ENCODE peak calls at places on chromosomes 16 and 17, in six cellular contexts. D is mesothelial cell of epicardium, Y is thyroid gland, N is psoas muscle, Z is lower leg skin, B is breast epithelium. V is an unnamed sample.
A peak's percentile ranks its signal among the peaks of the same experiment; 100 is the strongest.

GRCh38 chr17:38740806-38741205 is 7.3 kb downstream of the PCGF2 start:
- DNase-seq in D (no peak), Y (no peak), N (no peak), Z (no peak), B (no peak), V (no peak)

GRCh38 chr16:10675221-10675620 is 19.5 kb downstream of the TEKT5 start:
- DNase-seq in D (no peak), Y (no peak), N (no peak), Z (no peak), B (no peak), V (no peak)

GRCh38 chr17:66373944-66374817 is 71.8 kb downstream of the PRKCA start:
- DNase-seq in D (no peak), Y (peak; percentile 20), N (peak; percentile 19), Z (no peak), B (no peak), V (no peak)

GRCh38 chr16:46573008-46573833 is 48.0 kb downstream of the SHCBP1 start:
- DNase-seq in D (no peak), Y (no peak), N (no peak), Z (no peak), B (no peak), V (no peak)

GRCh38 chr16:67391424-67392300 is 1.6 kb downstream of the TPPP3 start:
- DNase-seq in D (no peak), Y (no peak), N (no peak), Z (peak; percentile 89), B (no peak), V (no peak)

GRCh38 chr16:84836234-84836647 is 16.5 kb downstream of the CRISPLD2 start:
- DNase-seq in D (no peak), Y (peak; percentile 84), N (peak; percentile 75), Z (peak; percentile 92), B (peak; percentile 74), V (peak; percentile 51)

GRCh38 chr16:2531696-2532493 is 687 bp upstream of the CEMP1 start:
- DNase-seq in D (peak; percentile 93), Y (peak; percentile 99), N (peak; percentile 99), Z (peak; percentile 100), B (peak; percentile 99), V (peak; percentile 99)

GRCh38 chr17:48484256-48484655 is 46.6 kb downstream of the HOXB1 start:
- DNase-seq in D (no peak), Y (no peak), N (no peak), Z (no peak), B (no peak), V (no peak)

GRCh38 chr17:1043601-1044251 is 46.8 kb downstream of the TIMM22 start:
- DNase-seq in D (peak; percentile 19), Y (no peak), N (peak; percentile 54), Z (no peak), B (no peak), V (no peak)

GRCh38 chr16:72066747-72067146 is 3.7 kb downstream of the HPR start:
- DNase-seq in D (no peak), Y (no peak), N (no peak), Z (no peak), B (no peak), V (no peak)

GRCh38 chr16:497258-497657 is 30.3 kb upstream of the CAPN15 start:
- DNase-seq in D (no peak), Y (no peak), N (no peak), Z (no peak), B (no peak), V (no peak)

GRCh38 chr17:50108556-50108955 is 13.4 kb downstream of the PDK2 start:
- DNase-seq in D (no peak), Y (no peak), N (no peak), Z (no peak), B (no peak), V (no peak)

GRCh38 chr16:20175358-20175757 is 101.7 kb upstream of the GPR139 start:
- DNase-seq in D (no peak), Y (no peak), N (no peak), Z (no peak), B (no peak), V (no peak)

GRCh38 chr16:56793504-56793903 is 63.6 kb downstream of the NUP93 start:
- DNase-seq in D (no peak), Y (peak; percentile 12), N (no peak), Z (no peak), B (no peak), V (no peak)

GRCh38 chr17:66192378-66192687 is 400 bp upstream of the CEP112 start:
- DNase-seq in D (no peak), Y (no peak), N (no peak), Z (no peak), B (no peak), V (no peak)

GRCh38 chr16:57609541-57610401 is 18.7 kb upstream of the ADGRG1 start:
- DNase-seq in D (no peak), Y (peak; percentile 37), N (no peak), Z (peak; percentile 79), B (no peak), V (peak; percentile 79)

GRCh38 chr17:6254036-6254435 is 180.9 kb downstream of the AIPL1 start:
- DNase-seq in D (no peak), Y (no peak), N (no peak), Z (no peak), B (no peak), V (no peak)

GRCh38 chr16:22138482-22138881 is 23.8 kb upstream of the SDR42E2 start:
- DNase-seq in D (no peak), Y (no peak), N (no peak), Z (no peak), B (no peak), V (no peak)

GRCh38 chr17:3865166-3865565 is 19.1 kb upstream of the NCBP3 start:
- DNase-seq in D (no peak), Y (peak; percentile 91), N (peak; percentile 46), Z (no peak), B (no peak), V (no peak)

GRCh38 chr17:11461993-11462548 is 136.2 kb upstream of the DNAH9 start:
- DNase-seq in D (no peak), Y (no peak), N (no peak), Z (peak; percentile 6), B (no peak), V (no peak)

GRCh38 chr17:73901661-73902415 is 257.6 kb upstream of the SDK2 start:
- DNase-seq in D (no peak), Y (peak; percentile 25), N (peak; percentile 32), Z (peak; percentile 86), B (no peak), V (peak; percentile 65)

GRCh38 chr16:28189237-28189636 is 22.5 kb downstream of the XPO6 start:
- DNase-seq in D (no peak), Y (no peak), N (no peak), Z (no peak), B (no peak), V (no peak)

GRCh38 chr16:30369938-30370443 is 303 bp downstream of the TBC1D10B start:
- DNase-seq in D (no peak), Y (no peak), N (no peak), Z (no peak), B (no peak), V (no peak)
- TF ChIP-seq CTCF in D (no peak), Y (no peak), N (peak; percentile 26), Z (no peak), B (no peak), V (peak; percentile 11)

GRCh38 chr17:19716108-19717030 is at the start of gene SLC47A2:
- DNase-seq in D (no peak), Y (peak; percentile 65), N (no peak), Z (peak; percentile 62), B (no peak), V (no peak)
- TF ChIP-seq CTCF in D (no peak), Y (no peak), N (no peak), Z (no peak), B (no peak), V (no peak)

GRCh38 chr16:63130942-63131341 is 1094.7 kb upstream of the CDH8 start:
- DNase-seq in D (no peak), Y (no peak), N (no peak), Z (no peak), B (no peak), V (no peak)
- TF ChIP-seq CTCF in D (no peak), Y (no peak), N (no peak), Z (no peak), B (no peak), V (no peak)

GRCh38 chr17:17963066-17963465 is 9.1 kb downstream of the TOM1L2 start:
- DNase-seq in D (no peak), Y (no peak), N (no peak), Z (no peak), B (no peak), V (no peak)
- TF ChIP-seq CTCF in D (no peak), Y (no peak), N (no peak), Z (no peak), B (no peak), V (no peak)

DNA sequence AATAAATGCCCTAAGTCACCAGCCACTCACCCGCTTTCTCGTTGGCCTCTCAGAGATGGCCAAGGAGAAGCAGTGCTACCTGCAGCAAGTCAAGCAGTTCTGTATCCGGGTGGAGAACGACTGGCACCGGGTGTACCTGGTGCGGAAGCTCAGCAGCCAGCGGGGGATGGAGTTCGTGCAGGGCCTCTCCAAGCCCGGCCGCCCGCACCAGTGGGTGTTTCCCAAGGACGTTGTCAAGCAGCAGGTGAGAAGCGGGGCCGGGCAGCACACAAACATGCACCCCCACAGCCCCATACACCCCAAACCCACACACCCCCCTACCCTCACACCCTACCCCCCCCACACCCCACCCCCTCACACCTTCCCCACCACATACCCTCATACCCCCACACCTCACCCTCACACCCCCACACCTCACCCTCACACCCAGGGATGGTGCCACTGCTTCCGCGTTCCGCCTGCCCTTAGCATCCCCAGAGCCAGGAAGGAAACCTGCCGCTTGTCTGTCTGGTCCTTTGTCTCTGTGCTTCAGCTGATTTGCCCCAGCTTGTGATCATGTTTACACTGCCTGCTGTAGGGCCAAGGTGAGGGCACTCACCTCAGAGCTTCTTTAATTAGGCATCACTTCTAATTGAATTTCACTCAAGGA is 41.9 kb upstream of the ENDOV start:
- DNase-seq in D (no peak), Y (no peak), N (no peak), Z (no peak), B (peak; percentile 40), V (no peak)
- TF ChIP-seq CTCF in D (no peak), Y (no peak), N (no peak), Z (no peak), B (no peak), V (no peak)

GRCh38 chr17:57001541-57001940 is 23.6 kb downstream of the SCPEP1 start:
- DNase-seq in D (no peak), Y (no peak), N (no peak), Z (no peak), B (no peak), V (no peak)

GRCh38 chr17:57006040-57006439 is 28.1 kb downstream of the SCPEP1 start:
- DNase-seq in D (no peak), Y (no peak), N (no peak), Z (no peak), B (no peak), V (no peak)

GRCh38 chr17:57002904-57003303 is 25.0 kb downstream of the SCPEP1 start:
- DNase-seq in D (no peak), Y (no peak), N (no peak), Z (no peak), B (no peak), V (no peak)

GRCh38 chr17:57008958-57009357 is 31.0 kb downstream of the SCPEP1 start:
- DNase-seq in D (no peak), Y (no peak), N (no peak), Z (no peak), B (no peak), V (no peak)

GRCh38 chr17:57004944-57005579 is 27.1 kb downstream of the SCPEP1 start:
- DNase-seq in D (no peak), Y (peak; percentile 29), N (no peak), Z (no peak), B (no peak), V (peak; percentile 30)
- TF ChIP-seq CTCF in D (no peak), Y (no peak), N (peak; percentile 36), Z (no peak), B (no peak), V (no peak)

GRCh38 chr16:70751593-70751992 is 49.4 kb downstream of the VAC14 start:
- DNase-seq in D (no peak), Y (no peak), N (no peak), Z (no peak), B (no peak), V (peak; percentile 55)
- TF ChIP-seq CTCF in D (no peak), Y (no peak), N (no peak), Z (no peak), B (no peak), V (no peak)

V was measured in stomach.